ENCODE peak calls at places on chromosomes 5 and 9, in seven cellular contexts. O, N, T, Y, S, E and U are unnamed samples.

GRCh38 chr5:110038297-110038997 is 348.7 kb downstream of the MAN2A1 start:
- ATAC-seq in O (no peak), N (no peak), T (no peak), Y (no peak), S (no peak), E (no peak), U (no peak)

GRCh38 chr9:37944671-37945481 is 40.9 kb upstream of the SLC25A51 start:
- ATAC-seq in O (no peak), N (no peak), T (no peak), Y (peak), S (no peak), E (peak), U (no peak)

GRCh38 chr5:157984611-157985010 is 125.7 kb upstream of the CLINT1 start:
- ATAC-seq in O (no peak), N (no peak), T (no peak), Y (no peak), S (no peak), E (no peak), U (no peak)

GRCh38 chr9:32456564-32456963 is 69.4 kb downstream of the RIGI start:
- ATAC-seq in O (no peak), N (no peak), T (peak), Y (no peak), S (no peak), E (no peak), U (no peak)

GRCh38 chr5:65076251-65076869 is 307.6 kb downstream of the CWC27 start:
- ATAC-seq in O (peak), N (no peak), T (peak), Y (peak), S (peak), E (peak), U (peak)

GRCh38 chr9:7871977-7872730 is 72.6 kb upstream of the DMAC1 start:
- ATAC-seq in O (no peak), N (no peak), T (no peak), Y (no peak), S (no peak), E (no peak), U (no peak)

GRCh38 chr9:13266172-13266571 is 13.3 kb downstream of the MPDZ start:
- ATAC-seq in O (no peak), N (no peak), T (no peak), Y (no peak), S (no peak), E (no peak), U (no peak)

GRCh38 chr5:154791535-154791934 is 36.4 kb downstream of the LARP1 start:
- ATAC-seq in O (no peak), N (no peak), T (no peak), Y (no peak), S (no peak), E (no peak), U (no peak)

GRCh38 chr5:115150512-115150911 is 19.2 kb downstream of the TRIM36 start:
- ATAC-seq in O (no peak), N (no peak), T (no peak), Y (peak), S (no peak), E (no peak), U (no peak)

GRCh38 chr9:4932681-4933080 is 52.4 kb upstream of the JAK2 start:
- ATAC-seq in O (no peak), N (no peak), T (no peak), Y (no peak), S (no peak), E (peak), U (no peak)

GRCh38 chr9:23733495-23734078 is 92.5 kb downstream of the ELAVL2 start:
- ATAC-seq in O (no peak), N (no peak), T (no peak), Y (no peak), S (no peak), E (no peak), U (no peak)

GRCh38 chr9:110128664-110129329 is 79.2 kb downstream of the C9orf152 start:
- ATAC-seq in O (no peak), N (no peak), T (no peak), Y (no peak), S (no peak), E (no peak), U (no peak)

GRCh38 chr5:5688194-5688924 is 265.9 kb downstream of the ICE1 start:
- ATAC-seq in O (no peak), N (no peak), T (no peak), Y (no peak), S (no peak), E (no peak), U (no peak)

GRCh38 chr9:106146066-106146840 is 451.9 kb downstream of the TMEM38B start:
- ATAC-seq in O (no peak), N (no peak), T (no peak), Y (no peak), S (no peak), E (no peak), U (no peak)

GRCh38 chr9:88355166-88355565 is 33.1 kb upstream of the SPIN1 start:
- ATAC-seq in O (no peak), N (no peak), T (no peak), Y (no peak), S (no peak), E (peak), U (no peak)

GRCh38 chr5:90547072-90547536 is 11.5 kb upstream of the ADGRV1 start:
- ATAC-seq in O (peak), N (no peak), T (peak), Y (no peak), S (no peak), E (no peak), U (no peak)

GRCh38 chr5:126600631-126601511 is at the start of gene PHAX:
- ATAC-seq in O (peak), N (peak), T (peak), Y (peak), S (peak), E (peak), U (peak)

GRCh38 chr9:32430720-32431119 is 46.3 kb downstream of the ACO1 start:
- ATAC-seq in O (no peak), N (no peak), T (no peak), Y (no peak), S (no peak), E (peak), U (no peak)

GRCh38 chr5:133847301-133847700 is 121.1 kb downstream of the C5orf15 start:
- ATAC-seq in O (no peak), N (no peak), T (no peak), Y (no peak), S (no peak), E (no peak), U (no peak)

GRCh38 chr9:2634158-2634557 is 12.6 kb downstream of the VLDLR start:
- ATAC-seq in O (no peak), N (no peak), T (no peak), Y (no peak), S (no peak), E (no peak), U (peak)

GRCh38 chr9:83208065-83208850 is 145.3 kb upstream of the RASEF start:
- ATAC-seq in O (no peak), N (no peak), T (peak), Y (no peak), S (no peak), E (no peak), U (peak)

GRCh38 chr5:60287174-60287771 is 393.7 kb upstream of the PDE4D start:
- ATAC-seq in O (peak), N (peak), T (peak), Y (peak), S (no peak), E (peak), U (no peak)

GRCh38 chr9:95341262-95342011 is 23.9 kb upstream of the FANCC start:
- ATAC-seq in O (peak), N (no peak), T (peak), Y (peak), S (no peak), E (peak), U (peak)

GRCh38 chr9:96566401-96567202 is 53.0 kb downstream of the CDC14B start:
- ATAC-seq in O (peak), N (peak), T (peak), Y (peak), S (peak), E (peak), U (peak)

GRCh38 chr5:51494821-51495220 is 111.6 kb downstream of the ISL1 start:
- ATAC-seq in O (no peak), N (no peak), T (no peak), Y (no peak), S (no peak), E (no peak), U (no peak)

GRCh38 chr9:78605029-78605930 is 308.4 kb downstream of the PSAT1 start:
- ATAC-seq in O (no peak), N (peak), T (peak), Y (peak), S (no peak), E (no peak), U (no peak)

GRCh38 chr5:83983852-83984251 is 263.2 kb upstream of the HAPLN1 start:
- ATAC-seq in O (no peak), N (no peak), T (no peak), Y (peak), S (no peak), E (no peak), U (no peak)

GRCh38 chr5:167489202-167489601 is 802.2 kb upstream of the WWC1 start:
- ATAC-seq in O (no peak), N (no peak), T (no peak), Y (no peak), S (no peak), E (peak), U (no peak)

GRCh38 chr5:58599217-58599616 is 16.3 kb downstream of the RAB3C start:
- ATAC-seq in O (no peak), N (no peak), T (no peak), Y (no peak), S (no peak), E (peak), U (no peak)

GRCh38 chr9:103660830-103661229 is 433.3 kb upstream of the SMC2 start:
- ATAC-seq in O (no peak), N (no peak), T (no peak), Y (no peak), S (no peak), E (no peak), U (no peak)

GRCh38 chr9:100575006-100575405 is 2.9 kb upstream of the CAVIN4 start:
- ATAC-seq in O (no peak), N (no peak), T (no peak), Y (no peak), S (no peak), E (no peak), U (no peak)

GRCh38 chr9:18893491-18893890 is 139.5 kb downstream of the SAXO1 start:
- ATAC-seq in O (no peak), N (no peak), T (no peak), Y (no peak), S (no peak), E (no peak), U (no peak)

GRCh38 chr5:103523319-103523718 is 39.3 kb downstream of the NUDT12 start:
- ATAC-seq in O (peak), N (no peak), T (peak), Y (no peak), S (no peak), E (peak), U (no peak)

GRCh38 chr5:41851116-41851515 is 19.1 kb downstream of the OXCT1 start:
- ATAC-seq in O (no peak), N (no peak), T (no peak), Y (no peak), S (no peak), E (no peak), U (no peak)

GRCh38 chr9:81621785-81622243 is 67.5 kb downstream of the TLE1 start:
- ATAC-seq in O (no peak), N (no peak), T (no peak), Y (peak), S (no peak), E (no peak), U (no peak)

GRCh38 chr9:28799876-28800275 is 1226.6 kb upstream of the C9orf72 start:
- ATAC-seq in O (no peak), N (no peak), T (no peak), Y (no peak), S (no peak), E (no peak), U (no peak)

GRCh38 chr5:174777116-174777515 is 52.7 kb downstream of the MSX2 start:
- ATAC-seq in O (no peak), N (no peak), T (no peak), Y (no peak), S (no peak), E (peak), U (no peak)

DNA sequence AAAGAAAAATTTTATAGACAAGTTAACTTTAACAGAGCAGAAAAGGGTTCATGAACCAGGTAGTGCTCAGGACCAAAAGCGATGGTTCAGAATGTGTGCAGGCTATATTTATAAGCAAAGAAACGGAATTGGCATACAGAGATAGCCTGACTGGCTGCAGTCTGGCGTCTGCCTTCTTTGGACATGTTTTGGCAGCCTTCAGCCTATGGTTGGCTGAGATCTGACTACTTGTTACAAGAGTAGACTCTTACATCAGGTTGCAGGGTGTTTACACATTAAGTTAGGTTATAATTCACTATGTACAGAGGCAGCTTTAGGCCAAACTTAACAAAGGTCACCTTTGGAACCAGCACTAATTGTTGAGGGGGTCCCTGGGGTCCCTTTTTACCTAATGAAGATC is 7.0 kb downstream of the NOP16 start:
- ATAC-seq in O (no peak), N (no peak), T (no peak), Y (no peak), S (no peak), E (no peak), U (peak)
- H3K27ac ChIP-seq in O (no peak), N (no peak), T (no peak), Y (no peak), S (no peak), E (no peak), U (peak)

DNA sequence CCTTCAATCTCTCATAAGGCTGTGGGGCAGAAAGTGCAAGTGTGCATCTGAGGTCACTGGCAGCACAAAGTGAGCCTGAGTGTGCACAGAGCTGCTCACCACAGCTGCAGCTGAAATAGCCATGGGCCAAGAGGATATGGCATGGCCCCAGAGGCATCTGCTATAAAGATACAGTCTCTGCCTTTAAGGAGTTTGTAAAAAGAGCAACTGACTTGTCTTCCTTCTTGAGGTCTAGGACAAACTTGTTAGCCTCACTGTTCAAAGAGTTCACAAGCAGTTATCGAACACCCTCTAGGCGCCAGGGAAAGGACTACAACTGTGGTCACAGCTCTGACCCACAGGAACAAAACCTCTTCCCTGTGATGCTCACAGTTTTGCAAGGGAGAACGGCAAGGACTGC is 190.0 kb upstream of the TRIM32 start:
- ATAC-seq in O (no peak), N (no peak), T (no peak), Y (no peak), S (no peak), E (no peak), U (no peak)
- TF ChIP-seq CTCF in O (no peak), N (no peak), T (no peak), Y (peak), S (no peak), E (no peak), U (no peak)

DNA sequence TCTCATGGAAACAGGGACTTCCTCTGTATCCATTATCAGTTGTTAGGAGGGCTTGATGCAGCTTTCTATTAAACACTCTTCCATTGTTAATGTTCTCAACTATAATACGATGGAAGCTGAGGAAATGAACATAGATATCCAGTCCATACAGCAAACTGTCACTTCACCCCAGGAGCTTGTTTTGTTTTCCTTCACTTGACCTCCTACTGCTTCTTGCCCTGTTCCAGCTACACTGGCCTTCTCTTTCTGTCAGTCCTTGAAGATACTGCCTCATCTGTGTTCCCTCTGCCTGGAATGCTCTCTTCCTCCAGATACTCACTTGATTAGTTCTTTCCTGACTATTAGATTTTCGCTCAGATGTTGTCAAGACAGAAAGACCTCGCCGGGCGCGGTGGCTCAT is 17.1 kb downstream of the CTNNA1 start:
- ATAC-seq in O (no peak), N (no peak), T (no peak), Y (peak), S (no peak), E (no peak), U (no peak)
- H3K27ac ChIP-seq in O (no peak), N (no peak), T (peak), Y (peak), S (no peak), E (no peak), U (no peak)

DNA sequence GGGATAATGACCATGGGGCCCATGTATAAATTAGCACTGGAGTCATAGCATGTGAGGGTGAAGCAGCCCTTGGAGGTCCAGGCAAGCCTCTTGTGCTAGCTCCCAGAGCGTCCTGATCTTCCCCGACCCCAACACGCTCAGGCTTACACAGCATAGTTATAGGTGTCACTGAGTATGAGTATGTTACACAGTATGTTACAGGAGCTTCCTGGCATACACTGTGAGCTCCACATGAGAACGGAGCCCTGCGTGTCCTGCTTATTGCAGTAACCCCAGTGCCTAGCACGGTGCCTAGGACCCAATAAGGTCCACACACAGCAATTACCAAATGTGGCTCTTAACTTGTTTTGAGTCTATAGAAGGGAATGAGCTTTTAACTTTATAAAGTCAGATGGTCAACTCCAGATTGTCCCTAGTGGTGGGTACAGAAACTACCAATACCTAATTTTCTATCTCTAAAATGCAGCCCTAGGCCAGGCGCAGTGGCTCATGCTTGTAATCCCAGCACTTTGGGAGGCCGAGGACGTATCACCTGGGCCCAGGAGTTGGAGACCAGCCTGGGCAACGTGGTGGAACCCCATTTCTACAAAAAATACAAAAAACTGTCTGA is 64.1 kb downstream of the PLAC8L1 start:
- ATAC-seq in O (peak), N (no peak), T (peak), Y (peak), S (no peak), E (no peak), U (no peak)
- TF ChIP-seq CTCF in O (no peak), N (peak), T (peak), Y (peak), S (no peak), E (peak), U (peak)

DNA sequence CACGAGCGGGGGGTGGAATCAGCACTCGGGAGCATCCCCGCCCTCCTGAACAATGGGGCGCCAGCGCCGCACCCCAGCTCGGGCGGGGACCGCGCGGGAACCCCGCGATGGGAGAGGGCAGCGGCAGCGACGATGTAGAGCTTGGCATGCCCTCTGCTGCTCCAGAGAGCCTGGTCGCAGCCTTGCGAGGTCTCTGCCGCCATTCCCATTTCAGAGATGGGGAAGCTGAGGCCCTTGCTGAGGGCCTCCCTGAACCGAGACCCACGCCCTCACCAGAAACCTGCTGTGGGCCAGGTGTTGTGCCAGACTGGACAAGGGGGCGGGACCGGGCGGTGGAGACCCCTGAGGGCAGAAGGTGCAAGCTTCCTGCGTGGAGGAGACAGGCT is 569 bp upstream of the MEGF9 start:
- ATAC-seq in O (no peak), N (no peak), T (no peak), Y (peak), S (no peak), E (no peak), U (no peak)
- H3K27ac ChIP-seq in O (peak), N (peak), T (no peak), Y (no peak), S (peak), E (no peak), U (peak)

GRCh38 chr5:78361226-78361993 is 993 bp downstream of the SCAMP1 start:
- ATAC-seq in O (peak), N (peak), T (peak), Y (peak), S (no peak), E (peak), U (no peak)

GRCh38 chr5:78360674-78361225 is 333 bp downstream of the SCAMP1 start:
- ATAC-seq in O (peak), N (peak), T (peak), Y (peak), S (peak), E (peak), U (peak)

GRCh38 chr5:78364005-78364404 is 3.6 kb downstream of the SCAMP1 start:
- ATAC-seq in O (no peak), N (no peak), T (no peak), Y (no peak), S (no peak), E (no peak), U (no peak)

GRCh38 chr5:78362220-78362619 is 1.8 kb downstream of the SCAMP1 start:
- ATAC-seq in O (no peak), N (no peak), T (no peak), Y (no peak), S (no peak), E (no peak), U (no peak)

DNA sequence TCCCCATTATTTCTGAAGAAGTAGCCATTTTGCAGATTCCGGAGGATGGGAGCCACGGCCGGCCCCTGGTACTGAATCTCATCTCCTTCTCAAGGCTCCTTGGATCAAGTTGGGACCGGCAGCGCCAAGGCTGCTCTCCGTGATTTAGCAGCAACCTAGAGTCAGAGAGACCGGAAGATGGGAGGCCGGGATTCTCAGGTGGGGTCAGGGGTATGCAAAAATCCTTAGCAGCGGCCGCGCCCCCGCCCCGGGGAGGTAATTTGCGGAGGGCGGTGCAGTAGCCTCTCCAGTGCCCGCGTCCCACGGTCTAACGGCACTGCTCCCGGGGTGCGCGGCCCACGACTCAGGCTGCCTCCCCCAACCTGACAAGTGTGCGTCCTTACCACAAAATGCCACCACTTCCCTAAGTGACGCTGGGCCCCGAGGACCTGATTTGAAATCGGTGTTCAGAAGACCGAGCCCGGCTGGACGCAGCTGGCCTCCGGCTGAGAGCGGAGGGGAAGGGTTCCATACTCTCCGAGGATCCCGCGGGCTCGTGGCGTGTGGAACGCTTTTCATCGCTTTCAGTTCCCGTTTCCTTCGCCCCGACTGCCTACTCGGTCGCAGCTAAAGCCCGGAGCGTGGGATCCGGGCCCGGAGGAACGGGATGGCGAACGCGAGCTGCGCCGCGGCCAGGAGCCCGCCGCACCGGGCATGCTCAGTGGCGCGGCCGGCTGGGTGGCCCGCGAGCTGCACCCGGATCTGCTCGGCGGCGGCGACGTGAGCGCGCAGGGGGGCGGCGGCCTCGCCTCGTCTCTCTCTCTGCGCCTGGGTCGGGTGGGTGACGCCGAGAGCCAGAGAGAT is at the start of gene SCAMP1:
- ATAC-seq in O (peak), N (peak), T (peak), Y (peak), S (peak), E (peak), U (peak)
- TF ChIP-seq CTCF in O (peak), N (peak), T (peak), Y (peak), S (peak), E (peak), U (peak)